ENCODE peak calls at places on chromosomes 1 and 21, in six cellular contexts. P is GM13976, X is OCI-LY7, F is PC-3, E is AG10803, C is transverse colon. I is an unnamed sample.
A peak's percentile ranks its signal among the peaks of the same experiment; 100 is the strongest.

GRCh38 chr1:108570128-108570527 is 10.2 kb downstream of the EEIG2 start:
- DNase-seq in F (peak; percentile 42), X (peak; percentile 50), E (peak; percentile 27), C (no peak), P (peak; percentile 38), I (no peak)

GRCh38 chr21:38660333-38661295 is 145.1 kb upstream of the ETS2 start:
- DNase-seq in F (no peak), X (no peak), P (peak; percentile 33), E (no peak), C (peak; percentile 12), I (peak; percentile 54)

GRCh38 chr1:220818421-220819173 is 31.9 kb downstream of the MTARC1 start:
- DNase-seq in P (no peak), C (peak; percentile 49), E (peak; percentile 97), F (no peak), X (no peak), I (no peak)

GRCh38 chr1:62954758-62955157 is 170.8 kb downstream of the ATG4C start:
- DNase-seq in P (no peak), C (no peak), F (no peak), X (no peak), E (no peak), I (no peak)

GRCh38 chr1:93738926-93739325 is 57.3 kb upstream of the BCAR3 start:
- DNase-seq in E (no peak), F (no peak), X (no peak), C (no peak), P (no peak), I (no peak)

GRCh38 chr1:109620396-109620817 is 770 bp downstream of the AMPD2 start:
- DNase-seq in E (peak; percentile 68), F (peak; percentile 40), X (no peak), C (peak; percentile 44), P (no peak), I (peak; percentile 49)

GRCh38 chr1:98398092-98398491 is 263.4 kb upstream of the SNX7 start:
- DNase-seq in E (no peak), C (no peak), X (no peak), F (no peak), P (no peak), I (no peak)

GRCh38 chr21:41630249-41630648 is 122.3 kb upstream of the TMPRSS2 start:
- DNase-seq in P (no peak), C (peak; percentile 76), F (peak; percentile 100), X (no peak), E (peak; percentile 100), I (no peak)

GRCh38 chr1:229105109-229105508 is 165.8 kb upstream of the RAB4A start:
- DNase-seq in F (no peak), P (no peak), X (no peak), C (no peak), E (no peak), I (no peak)

GRCh38 chr1:197429372-197429771 is 161.3 kb downstream of the CRB1 start:
- DNase-seq in P (no peak), X (no peak), F (no peak), C (no peak), E (no peak), I (no peak)

GRCh38 chr1:109499661-109500536 is 6.0 kb downstream of the CYB561D1 start:
- DNase-seq in E (peak; percentile 65), P (no peak), F (peak; percentile 63), C (peak; percentile 83), X (peak; percentile 56), I (no peak)

GRCh38 chr1:213122514-213122929 is 71.5 kb downstream of the RPS6KC1 start:
- DNase-seq in P (no peak), E (peak; percentile 53), F (peak; percentile 89), C (no peak), X (peak; percentile 57), I (no peak)

GRCh38 chr1:68204965-68205630 is 27.2 kb downstream of the WLS start:
- DNase-seq in C (no peak), E (no peak), F (peak; percentile 15), P (no peak), X (no peak), I (no peak)
- TF ChIP-seq CTCF in C (no peak), E (no peak), F (no peak), P (no peak), X (no peak), I (no peak)

GRCh38 chr1:190957565-190957964 is 479.9 kb upstream of the BRINP3 start:
- DNase-seq in C (no peak), P (no peak), E (no peak), F (peak; percentile 30), X (no peak), I (no peak)
- TF ChIP-seq CTCF in C (no peak), P (no peak), E (no peak), F (peak; percentile 51), X (no peak), I (no peak)

GRCh38 chr1:41417335-41417682 is 56.1 kb downstream of the FOXO6 start:
- DNase-seq in E (no peak), X (no peak), F (no peak), C (no peak), P (no peak), I (no peak)

GRCh38 chr1:41420351-41420750 is 59.1 kb downstream of the FOXO6 start:
- DNase-seq in C (no peak), X (no peak), F (no peak), P (no peak), E (no peak), I (no peak)

GRCh38 chr1:41417746-41418145 is 56.5 kb downstream of the FOXO6 start:
- DNase-seq in C (no peak), E (no peak), F (no peak), X (no peak), P (no peak), I (no peak)

GRCh38 chr1:41419584-41420295 is 58.5 kb downstream of the FOXO6 start:
- DNase-seq in C (no peak), P (no peak), F (no peak), X (no peak), E (no peak), I (no peak)

GRCh38 chr1:41418868-41419583 is 57.8 kb downstream of the FOXO6 start:
- DNase-seq in X (no peak), E (peak; percentile 90), P (no peak), F (peak; percentile 96), C (peak; percentile 79), I (no peak)
- TF ChIP-seq CTCF in X (no peak), E (peak; percentile 21), P (no peak), F (peak; percentile 39), C (no peak), I (no peak)

GRCh38 chr1:242189591-242189990 is 190.7 kb upstream of the MAP1LC3C start:
- DNase-seq in F (peak; percentile 28), E (no peak), X (no peak), C (no peak), P (no peak), I (no peak)
- TF ChIP-seq CTCF in F (peak; percentile 62), E (no peak), X (no peak), C (no peak), P (no peak), I (no peak)

DNA sequence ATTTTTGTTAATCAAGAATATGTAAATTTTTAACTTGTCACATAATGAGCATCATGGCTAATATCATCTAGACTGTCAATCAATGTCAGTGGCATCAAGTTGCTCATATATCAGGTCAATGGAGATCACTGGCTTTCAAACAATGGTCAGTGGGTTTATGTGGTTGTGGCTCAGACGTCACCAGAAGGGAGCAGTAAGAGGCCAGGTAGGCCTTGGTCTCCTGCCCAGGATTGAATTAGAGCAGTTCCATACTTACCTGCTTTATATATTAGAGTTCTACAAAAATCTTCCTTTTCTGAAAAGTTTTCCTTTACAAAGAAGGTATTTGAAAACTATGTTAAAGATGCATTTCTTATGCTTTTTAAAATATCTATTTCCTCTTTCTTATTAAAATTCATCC is 206.3 kb upstream of the B3GALT2 start:
- DNase-seq in F (no peak), X (peak; percentile 14), C (no peak), E (no peak), P (no peak), I (no peak)
- TF ChIP-seq CTCF in F (no peak), X (peak; percentile 52), C (no peak), E (no peak), P (no peak), I (no peak)

DNA sequence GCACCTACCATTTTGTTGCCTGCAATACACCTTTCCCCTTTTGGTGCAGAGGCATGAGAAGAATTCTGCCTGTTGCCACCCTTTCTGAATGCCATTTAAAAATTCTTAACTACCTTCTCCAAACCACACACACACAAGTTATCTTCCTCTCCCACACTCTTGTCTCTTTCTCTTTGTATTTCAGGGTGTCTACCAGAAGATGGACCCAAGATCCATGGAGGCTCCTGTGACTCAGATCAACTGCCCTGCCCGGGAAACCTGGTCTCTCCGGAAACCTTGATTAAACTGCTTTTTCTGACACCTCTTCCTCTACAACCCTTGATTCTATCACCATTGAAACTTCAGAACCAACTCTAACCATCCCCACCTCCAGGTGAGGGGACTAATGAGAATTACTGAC is 2.4 kb upstream of the TARS2 start:
- DNase-seq in P (no peak), X (peak; percentile 29), E (peak; percentile 59), C (no peak), F (peak; percentile 42), I (no peak)
- TF ChIP-seq CTCF in P (no peak), X (peak; percentile 60), E (peak; percentile 71), C (peak; percentile 14), F (peak; percentile 54), I (no peak)

GRCh38 chr1:1763657-1764621 is 14.3 kb downstream of the NADK start:
- DNase-seq in P (no peak), X (no peak), C (no peak), F (peak; percentile 10), E (peak; percentile 57), I (no peak)
- TF ChIP-seq CTCF in P (peak; percentile 3), X (no peak), C (no peak), F (peak; percentile 23), E (no peak), I (no peak)

GRCh38 chr1:101971309-101971708 is 25.4 kb downstream of the OLFM3 start:
- DNase-seq in C (no peak), E (no peak), X (no peak), F (peak; percentile 29), P (no peak), I (no peak)
- TF ChIP-seq CTCF in C (no peak), E (no peak), X (peak; percentile 29), F (peak; percentile 56), P (no peak), I (peak; percentile 10)

DNA sequence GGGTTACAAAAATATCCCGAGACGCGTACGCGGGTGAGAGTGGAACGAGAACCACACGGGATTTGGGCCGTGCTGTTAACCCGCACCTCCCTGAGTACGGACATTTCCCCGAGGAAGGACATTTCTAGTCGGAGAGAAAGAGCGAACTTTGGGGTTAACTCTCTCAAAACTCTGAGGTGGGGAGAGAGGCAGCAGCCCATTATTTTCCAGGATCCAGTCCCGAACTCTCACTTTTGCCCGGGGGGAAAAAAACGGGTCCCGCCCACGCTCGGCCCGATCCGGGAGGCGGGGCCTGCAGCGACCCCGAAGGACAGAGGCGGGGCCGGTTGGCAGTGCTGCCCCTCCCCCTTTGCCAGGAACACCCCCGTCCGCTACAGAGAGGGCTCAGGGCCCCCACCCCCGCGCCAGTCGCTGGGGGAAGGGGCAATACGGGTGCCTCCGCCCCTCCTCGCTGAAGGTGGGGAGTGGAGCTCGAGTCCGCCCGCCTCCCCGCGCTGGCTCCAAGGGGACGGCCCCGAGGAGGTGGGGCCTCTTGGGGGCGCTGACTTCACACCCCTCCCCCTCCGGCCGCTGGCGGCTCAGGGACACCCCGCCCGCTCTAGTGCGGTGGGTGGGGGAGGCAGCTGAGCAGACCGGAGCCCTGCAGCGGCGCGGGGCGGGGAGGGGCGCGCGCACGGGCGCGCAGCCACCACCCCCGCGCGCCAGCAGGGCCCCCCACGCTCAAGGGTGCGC is 722 bp downstream of the NUCKS1 start:
- DNase-seq in P (peak; percentile 97), E (peak; percentile 95), F (peak; percentile 98), X (peak; percentile 95), C (peak; percentile 96), I (peak; percentile 94)
- TF ChIP-seq CTCF in P (no peak), E (no peak), F (no peak), X (no peak), C (no peak), I (no peak)

I was measured in nephron progenitor cell.